ENCODE peak calls at places on chromosomes 12 and 14, in seven cellular contexts. One of them, this sample, is unnamed.

GRCh38 chr12:63787306-63787705 is 7.6 kb downstream of the RXYLT1 start:
- DNase-seq in activated T-helper 9 cell treated with anti-CD3 and anti-CD28 coated beads, Interleukin-2, amount 50 U/mL, for 16 hours: no peak
- DNase-seq in left ventricle myocardium inferior: no peak
- DNase-seq in ACHN: no peak
- DNase-seq in activated CD4-positive, alpha-beta T cell treated with anti-CD3 and anti-CD28 coated beads, Interleukin-2, amount 50 U/mL, for 1 hour: no peak
- DNase-seq in MV-4-11: no peak
- DNase-seq in Panc1: no peak
- DNase-seq in this sample: no peak

GRCh38 chr12:84627582-84627981 is 285.0 kb downstream of the SLC6A15 start:
- DNase-seq in activated T-helper 9 cell treated with anti-CD3 and anti-CD28 coated beads, Interleukin-2, amount 50 U/mL, for 16 hours: no peak
- DNase-seq in left ventricle myocardium inferior: no peak
- DNase-seq in ACHN: no peak
- DNase-seq in activated CD4-positive, alpha-beta T cell treated with anti-CD3 and anti-CD28 coated beads, Interleukin-2, amount 50 U/mL, for 1 hour: no peak
- DNase-seq in MV-4-11: no peak
- DNase-seq in Panc1: no peak
- DNase-seq in this sample: no peak

GRCh38 chr14:24063263-24063836 is 8.0 kb upstream of the CPNE6 start:
- DNase-seq in activated T-helper 9 cell treated with anti-CD3 and anti-CD28 coated beads, Interleukin-2, amount 50 U/mL, for 16 hours: no peak
- DNase-seq in left ventricle myocardium inferior: no peak
- DNase-seq in ACHN: no peak
- DNase-seq in activated CD4-positive, alpha-beta T cell treated with anti-CD3 and anti-CD28 coated beads, Interleukin-2, amount 50 U/mL, for 1 hour: no peak
- DNase-seq in MV-4-11: no peak
- DNase-seq in Panc1: no peak
- DNase-seq in this sample: no peak

GRCh38 chr14:102579696-102580551 is 12.5 kb upstream of the RCOR1 start:
- DNase-seq in activated T-helper 9 cell treated with anti-CD3 and anti-CD28 coated beads, Interleukin-2, amount 50 U/mL, for 16 hours: no peak
- DNase-seq in left ventricle myocardium inferior: no peak
- DNase-seq in ACHN: peak
- DNase-seq in activated CD4-positive, alpha-beta T cell treated with anti-CD3 and anti-CD28 coated beads, Interleukin-2, amount 50 U/mL, for 1 hour: no peak
- DNase-seq in MV-4-11: no peak
- DNase-seq in Panc1: no peak
- DNase-seq in this sample: no peak

GRCh38 chr14:71701990-71702389 is 230.2 kb upstream of the RGS6 start:
- DNase-seq in activated T-helper 9 cell treated with anti-CD3 and anti-CD28 coated beads, Interleukin-2, amount 50 U/mL, for 16 hours: no peak
- DNase-seq in left ventricle myocardium inferior: no peak
- DNase-seq in ACHN: no peak
- DNase-seq in activated CD4-positive, alpha-beta T cell treated with anti-CD3 and anti-CD28 coated beads, Interleukin-2, amount 50 U/mL, for 1 hour: no peak
- DNase-seq in MV-4-11: no peak
- DNase-seq in Panc1: no peak
- DNase-seq in this sample: no peak

GRCh38 chr14:104081493-104081835 is 4.0 kb upstream of the ASPG start:
- DNase-seq in activated T-helper 9 cell treated with anti-CD3 and anti-CD28 coated beads, Interleukin-2, amount 50 U/mL, for 16 hours: no peak
- DNase-seq in left ventricle myocardium inferior: no peak
- DNase-seq in ACHN: no peak
- DNase-seq in activated CD4-positive, alpha-beta T cell treated with anti-CD3 and anti-CD28 coated beads, Interleukin-2, amount 50 U/mL, for 1 hour: no peak
- DNase-seq in MV-4-11: no peak
- DNase-seq in Panc1: no peak
- DNase-seq in this sample: no peak

GRCh38 chr14:77040995-77041744 is 12.7 kb upstream of the IRF2BPL start:
- DNase-seq in activated T-helper 9 cell treated with anti-CD3 and anti-CD28 coated beads, Interleukin-2, amount 50 U/mL, for 16 hours: no peak
- DNase-seq in left ventricle myocardium inferior: no peak
- DNase-seq in ACHN: no peak
- DNase-seq in activated CD4-positive, alpha-beta T cell treated with anti-CD3 and anti-CD28 coated beads, Interleukin-2, amount 50 U/mL, for 1 hour: no peak
- DNase-seq in MV-4-11: no peak
- DNase-seq in Panc1: no peak
- DNase-seq in this sample: no peak

GRCh38 chr14:58607571-58608317 is 30.0 kb upstream of the DACT1 start:
- DNase-seq in activated T-helper 9 cell treated with anti-CD3 and anti-CD28 coated beads, Interleukin-2, amount 50 U/mL, for 16 hours: no peak
- DNase-seq in left ventricle myocardium inferior: no peak
- DNase-seq in ACHN: no peak
- DNase-seq in activated CD4-positive, alpha-beta T cell treated with anti-CD3 and anti-CD28 coated beads, Interleukin-2, amount 50 U/mL, for 1 hour: no peak
- DNase-seq in MV-4-11: no peak
- DNase-seq in Panc1: no peak
- DNase-seq in this sample: no peak

GRCh38 chr12:38142974-38143373 is 173.6 kb upstream of the ALG10B start:
- DNase-seq in activated T-helper 9 cell treated with anti-CD3 and anti-CD28 coated beads, Interleukin-2, amount 50 U/mL, for 16 hours: no peak
- DNase-seq in left ventricle myocardium inferior: no peak
- DNase-seq in ACHN: peak
- DNase-seq in activated CD4-positive, alpha-beta T cell treated with anti-CD3 and anti-CD28 coated beads, Interleukin-2, amount 50 U/mL, for 1 hour: no peak
- DNase-seq in MV-4-11: no peak
- DNase-seq in Panc1: no peak
- DNase-seq in this sample: no peak

GRCh38 chr12:120750806-120751205 is 25.2 kb downstream of the ACADS start:
- DNase-seq in activated T-helper 9 cell treated with anti-CD3 and anti-CD28 coated beads, Interleukin-2, amount 50 U/mL, for 16 hours: no peak
- DNase-seq in left ventricle myocardium inferior: no peak
- DNase-seq in ACHN: no peak
- DNase-seq in activated CD4-positive, alpha-beta T cell treated with anti-CD3 and anti-CD28 coated beads, Interleukin-2, amount 50 U/mL, for 1 hour: no peak
- DNase-seq in MV-4-11: no peak
- DNase-seq in Panc1: no peak
- DNase-seq in this sample: no peak

GRCh38 chr14:90409209-90409730 is 12.4 kb downstream of the CALM1 start:
- DNase-seq in activated T-helper 9 cell treated with anti-CD3 and anti-CD28 coated beads, Interleukin-2, amount 50 U/mL, for 16 hours: no peak
- DNase-seq in left ventricle myocardium inferior: peak
- DNase-seq in ACHN: peak
- DNase-seq in activated CD4-positive, alpha-beta T cell treated with anti-CD3 and anti-CD28 coated beads, Interleukin-2, amount 50 U/mL, for 1 hour: no peak
- DNase-seq in MV-4-11: peak
- DNase-seq in Panc1: no peak
- DNase-seq in this sample: peak

GRCh38 chr12:79275631-79276030 is 411.1 kb downstream of the SYT1 start:
- DNase-seq in activated T-helper 9 cell treated with anti-CD3 and anti-CD28 coated beads, Interleukin-2, amount 50 U/mL, for 16 hours: no peak
- DNase-seq in left ventricle myocardium inferior: no peak
- DNase-seq in ACHN: peak
- DNase-seq in activated CD4-positive, alpha-beta T cell treated with anti-CD3 and anti-CD28 coated beads, Interleukin-2, amount 50 U/mL, for 1 hour: no peak
- DNase-seq in MV-4-11: no peak
- DNase-seq in Panc1: no peak
- DNase-seq in this sample: no peak

GRCh38 chr12:117111386-117112267 is 12.4 kb upstream of the TESC start:
- DNase-seq in activated T-helper 9 cell treated with anti-CD3 and anti-CD28 coated beads, Interleukin-2, amount 50 U/mL, for 16 hours: no peak
- DNase-seq in left ventricle myocardium inferior: no peak
- DNase-seq in ACHN: no peak
- DNase-seq in activated CD4-positive, alpha-beta T cell treated with anti-CD3 and anti-CD28 coated beads, Interleukin-2, amount 50 U/mL, for 1 hour: no peak
- DNase-seq in MV-4-11: no peak
- DNase-seq in Panc1: no peak
- DNase-seq in this sample: no peak

GRCh38 chr12:89525002-89525823 is 617 bp upstream of the GALNT4 start:
- DNase-seq in activated T-helper 9 cell treated with anti-CD3 and anti-CD28 coated beads, Interleukin-2, amount 50 U/mL, for 16 hours: peak
- DNase-seq in left ventricle myocardium inferior: peak
- DNase-seq in ACHN: peak
- DNase-seq in activated CD4-positive, alpha-beta T cell treated with anti-CD3 and anti-CD28 coated beads, Interleukin-2, amount 50 U/mL, for 1 hour: peak
- DNase-seq in MV-4-11: no peak
- DNase-seq in Panc1: no peak
- DNase-seq in this sample: peak

GRCh38 chr12:120076651-120077050 is 39.9 kb downstream of the RAB35 start:
- DNase-seq in activated T-helper 9 cell treated with anti-CD3 and anti-CD28 coated beads, Interleukin-2, amount 50 U/mL, for 16 hours: no peak
- DNase-seq in left ventricle myocardium inferior: no peak
- DNase-seq in ACHN: no peak
- DNase-seq in activated CD4-positive, alpha-beta T cell treated with anti-CD3 and anti-CD28 coated beads, Interleukin-2, amount 50 U/mL, for 1 hour: no peak
- DNase-seq in MV-4-11: no peak
- DNase-seq in Panc1: no peak
- DNase-seq in this sample: no peak